ENCODE peak calls at places on chromosomes 3 and 15, in ten cellular contexts. One of them, this sample, is unnamed.

GRCh38 chr15:75577401-75578205 is 1.5 kb downstream of the PTPN9 start:
- DNase-seq in adrenal gland: no peak
- DNase-seq in astrocyte of the spinal cord: peak
- DNase-seq in PC-9: no peak
- DNase-seq in lower lobe of right lung: no peak
- DNase-seq in progenitor cell of endocrine pancreas: no peak
- DNase-seq in stimulated activated naive CD8-positive, alpha-beta T cell treated with anti-CD3 and anti-CD28 coated beads, Interleukin-15, Interleukin-2, amounts not matched to agents 100 U/mL and 50 U/mL, for 24 hours: peak
- DNase-seq in AG09319: no peak
- DNase-seq in tibial artery: no peak
- DNase-seq in dorsolateral prefrontal cortex: no peak
- DNase-seq in this sample: no peak

GRCh38 chr3:51099794-51100542 is 285.1 kb upstream of the MANF start:
- DNase-seq in adrenal gland: peak
- DNase-seq in astrocyte of the spinal cord: peak
- DNase-seq in PC-9: no peak
- DNase-seq in lower lobe of right lung: no peak
- DNase-seq in progenitor cell of endocrine pancreas: no peak
- DNase-seq in stimulated activated naive CD8-positive, alpha-beta T cell treated with anti-CD3 and anti-CD28 coated beads, Interleukin-15, Interleukin-2, amounts not matched to agents 100 U/mL and 50 U/mL, for 24 hours: peak
- DNase-seq in AG09319: peak
- DNase-seq in tibial artery: no peak
- DNase-seq in dorsolateral prefrontal cortex: no peak
- DNase-seq in this sample: peak

GRCh38 chr15:60655252-60655651 is 176.3 kb upstream of the ICE2 start:
- DNase-seq in adrenal gland: no peak
- DNase-seq in astrocyte of the spinal cord: no peak
- DNase-seq in PC-9: no peak
- DNase-seq in lower lobe of right lung: no peak
- DNase-seq in progenitor cell of endocrine pancreas: no peak
- DNase-seq in stimulated activated naive CD8-positive, alpha-beta T cell treated with anti-CD3 and anti-CD28 coated beads, Interleukin-15, Interleukin-2, amounts not matched to agents 100 U/mL and 50 U/mL, for 24 hours: no peak
- DNase-seq in AG09319: no peak
- DNase-seq in tibial artery: no peak
- DNase-seq in dorsolateral prefrontal cortex: no peak
- DNase-seq in this sample: no peak

GRCh38 chr15:88834211-88834812 is 31.1 kb downstream of the ACAN start:
- DNase-seq in adrenal gland: peak
- DNase-seq in astrocyte of the spinal cord: peak
- DNase-seq in PC-9: no peak
- DNase-seq in lower lobe of right lung: no peak
- DNase-seq in progenitor cell of endocrine pancreas: peak
- DNase-seq in stimulated activated naive CD8-positive, alpha-beta T cell treated with anti-CD3 and anti-CD28 coated beads, Interleukin-15, Interleukin-2, amounts not matched to agents 100 U/mL and 50 U/mL, for 24 hours: peak
- DNase-seq in AG09319: peak
- DNase-seq in tibial artery: peak
- DNase-seq in dorsolateral prefrontal cortex: peak
- DNase-seq in this sample: peak

GRCh38 chr3:20173844-20174410 is 12.1 kb downstream of the SGO1 start:
- DNase-seq in adrenal gland: no peak
- DNase-seq in astrocyte of the spinal cord: no peak
- DNase-seq in PC-9: no peak
- DNase-seq in lower lobe of right lung: no peak
- DNase-seq in progenitor cell of endocrine pancreas: no peak
- DNase-seq in stimulated activated naive CD8-positive, alpha-beta T cell treated with anti-CD3 and anti-CD28 coated beads, Interleukin-15, Interleukin-2, amounts not matched to agents 100 U/mL and 50 U/mL, for 24 hours: no peak
- DNase-seq in AG09319: no peak
- DNase-seq in tibial artery: no peak
- DNase-seq in dorsolateral prefrontal cortex: no peak
- DNase-seq in this sample: no peak

GRCh38 chr3:115918900-115919299 is 295.6 kb downstream of the GAP43 start:
- DNase-seq in adrenal gland: no peak
- DNase-seq in astrocyte of the spinal cord: no peak
- DNase-seq in PC-9: no peak
- DNase-seq in lower lobe of right lung: no peak
- DNase-seq in progenitor cell of endocrine pancreas: no peak
- DNase-seq in stimulated activated naive CD8-positive, alpha-beta T cell treated with anti-CD3 and anti-CD28 coated beads, Interleukin-15, Interleukin-2, amounts not matched to agents 100 U/mL and 50 U/mL, for 24 hours: no peak
- DNase-seq in AG09319: no peak
- DNase-seq in tibial artery: no peak
- DNase-seq in dorsolateral prefrontal cortex: no peak
- DNase-seq in this sample: no peak

GRCh38 chr15:77107068-77107467 is 36.2 kb upstream of the TSPAN3 start:
- DNase-seq in adrenal gland: no peak
- DNase-seq in astrocyte of the spinal cord: peak
- DNase-seq in PC-9: no peak
- DNase-seq in lower lobe of right lung: no peak
- DNase-seq in progenitor cell of endocrine pancreas: no peak
- DNase-seq in stimulated activated naive CD8-positive, alpha-beta T cell treated with anti-CD3 and anti-CD28 coated beads, Interleukin-15, Interleukin-2, amounts not matched to agents 100 U/mL and 50 U/mL, for 24 hours: no peak
- DNase-seq in AG09319: no peak
- DNase-seq in tibial artery: no peak
- DNase-seq in dorsolateral prefrontal cortex: no peak
- DNase-seq in this sample: no peak

GRCh38 chr3:39118079-39118478 is 10.6 kb downstream of the TTC21A start:
- DNase-seq in adrenal gland: no peak
- DNase-seq in astrocyte of the spinal cord: no peak
- DNase-seq in PC-9: no peak
- DNase-seq in lower lobe of right lung: no peak
- DNase-seq in progenitor cell of endocrine pancreas: no peak
- DNase-seq in stimulated activated naive CD8-positive, alpha-beta T cell treated with anti-CD3 and anti-CD28 coated beads, Interleukin-15, Interleukin-2, amounts not matched to agents 100 U/mL and 50 U/mL, for 24 hours: no peak
- DNase-seq in AG09319: no peak
- DNase-seq in tibial artery: no peak
- DNase-seq in dorsolateral prefrontal cortex: no peak
- DNase-seq in this sample: no peak

GRCh38 chr3:136819784-136820640 is 1.1 kb downstream of the SLC35G2 start:
- DNase-seq in adrenal gland: peak
- DNase-seq in astrocyte of the spinal cord: peak
- DNase-seq in PC-9: peak
- DNase-seq in lower lobe of right lung: peak
- DNase-seq in progenitor cell of endocrine pancreas: peak
- DNase-seq in stimulated activated naive CD8-positive, alpha-beta T cell treated with anti-CD3 and anti-CD28 coated beads, Interleukin-15, Interleukin-2, amounts not matched to agents 100 U/mL and 50 U/mL, for 24 hours: peak
- DNase-seq in AG09319: no peak
- DNase-seq in tibial artery: peak
- DNase-seq in dorsolateral prefrontal cortex: no peak
- DNase-seq in this sample: no peak

GRCh38 chr3:167733961-167734497 is 663 bp downstream of the PDCD10 start:
- DNase-seq in adrenal gland: no peak
- DNase-seq in astrocyte of the spinal cord: peak
- DNase-seq in PC-9: no peak
- DNase-seq in lower lobe of right lung: no peak
- DNase-seq in progenitor cell of endocrine pancreas: no peak
- DNase-seq in stimulated activated naive CD8-positive, alpha-beta T cell treated with anti-CD3 and anti-CD28 coated beads, Interleukin-15, Interleukin-2, amounts not matched to agents 100 U/mL and 50 U/mL, for 24 hours: no peak
- DNase-seq in AG09319: no peak
- DNase-seq in tibial artery: no peak
- DNase-seq in dorsolateral prefrontal cortex: no peak
- DNase-seq in this sample: no peak

GRCh38 chr3:60552581-60552980 is 698.7 kb downstream of the FHIT start:
- DNase-seq in adrenal gland: no peak
- DNase-seq in astrocyte of the spinal cord: peak
- DNase-seq in PC-9: no peak
- DNase-seq in lower lobe of right lung: no peak
- DNase-seq in progenitor cell of endocrine pancreas: no peak
- DNase-seq in stimulated activated naive CD8-positive, alpha-beta T cell treated with anti-CD3 and anti-CD28 coated beads, Interleukin-15, Interleukin-2, amounts not matched to agents 100 U/mL and 50 U/mL, for 24 hours: no peak
- DNase-seq in AG09319: no peak
- DNase-seq in tibial artery: no peak
- DNase-seq in dorsolateral prefrontal cortex: no peak
- DNase-seq in this sample: no peak

GRCh38 chr15:48084759-48085420 is 35.9 kb upstream of the SLC24A5 start:
- DNase-seq in adrenal gland: no peak
- DNase-seq in astrocyte of the spinal cord: peak
- DNase-seq in PC-9: no peak
- DNase-seq in lower lobe of right lung: no peak
- DNase-seq in progenitor cell of endocrine pancreas: no peak
- DNase-seq in stimulated activated naive CD8-positive, alpha-beta T cell treated with anti-CD3 and anti-CD28 coated beads, Interleukin-15, Interleukin-2, amounts not matched to agents 100 U/mL and 50 U/mL, for 24 hours: no peak
- DNase-seq in AG09319: no peak
- DNase-seq in tibial artery: no peak
- DNase-seq in dorsolateral prefrontal cortex: no peak
- DNase-seq in this sample: peak

This sample was measured in GM20000.